ENCODE peak calls at places on chromosome 19, in six cellular contexts. Q is tibial artery, P is MCF 10A, W is choroid plexus epithelial cell, D is AG08396, H is GM19239. B is an unnamed sample.

GRCh38 chr19:369876-370275 is 25.3 kb upstream of the MIER2 start:
- DNase-seq in H (no peak), D (no peak), W (no peak), P (no peak), Q (no peak), B (no peak)

GRCh38 chr19:54661846-54662489 is 817 bp upstream of the LILRB4 start:
- DNase-seq in W (no peak), Q (no peak), D (no peak), H (no peak), P (no peak), B (no peak)

GRCh38 chr19:10007811-10008211 is 2.5 kb downstream of the COL5A3 start:
- DNase-seq in H (no peak), W (peak), P (peak), Q (peak), D (no peak), B (no peak)

GRCh38 chr19:49755956-49756355 is 7.2 kb downstream of the TSKS start:
- DNase-seq in D (no peak), P (no peak), Q (no peak), W (no peak), H (no peak), B (no peak)

GRCh38 chr19:54137913-54138776 is 583 bp downstream of the CNOT3 start:
- DNase-seq in D (peak), H (no peak), Q (no peak), P (no peak), W (no peak), B (peak)

GRCh38 chr19:56995298-56995697 is 124.5 kb upstream of the USP29 start:
- DNase-seq in D (no peak), H (no peak), W (no peak), P (no peak), Q (no peak), B (no peak)

GRCh38 chr19:31000913-31001312 is 348.3 kb downstream of the TSHZ3 start:
- DNase-seq in Q (no peak), P (no peak), H (no peak), D (no peak), W (no peak), B (no peak)

GRCh38 chr19:43545276-43545675 is 12.3 kb downstream of the ZNF575 start:
- DNase-seq in H (no peak), D (no peak), Q (no peak), P (no peak), W (no peak), B (no peak)

GRCh38 chr19:37007587-37008220 is 70.5 kb upstream of the ZNF420 start:
- DNase-seq in Q (no peak), D (peak), W (peak), P (no peak), H (no peak), B (no peak)

B was measured in MG63.